ENCODE peak calls at places on chromosomes 11 and 22, in ten cellular contexts. D, M, A, L, P, U, H, T, G and Y are unnamed samples.

GRCh38 chr22:20021196-20022181 is 579 bp downstream of the TANGO2 start:
- DNase-seq in D (no peak), M (peak), A (peak), L (no peak), P (peak), U (peak), H (no peak), T (peak), G (no peak), Y (peak)

GRCh38 chr11:57775474-57775873 is 13.9 kb downstream of the CTNND1 start:
- DNase-seq in D (no peak), M (no peak), A (no peak), L (no peak), P (no peak), U (no peak), H (no peak), T (no peak), G (no peak), Y (no peak)

GRCh38 chr11:30788849-30789248 is 202.7 kb upstream of the MPPED2 start:
- DNase-seq in D (no peak), M (no peak), A (no peak), L (no peak), P (no peak), U (no peak), H (no peak), T (no peak), G (no peak), Y (no peak)

GRCh38 chr22:25876871-25877270 is 134.9 kb downstream of the MYO18B start:
- DNase-seq in D (no peak), M (no peak), A (no peak), L (no peak), P (no peak), U (no peak), H (no peak), T (no peak), G (no peak), Y (no peak)

GRCh38 chr11:1838077-1838425 is 730 bp upstream of the TNNI2 start:
- DNase-seq in D (no peak), M (peak), A (no peak), L (no peak), P (no peak), U (no peak), H (no peak), T (no peak), G (no peak), Y (no peak)

GRCh38 chr22:49971232-49972162 is 10.9 kb downstream of the PIM3 start:
- DNase-seq in D (peak), M (peak), A (peak), L (no peak), P (peak), U (no peak), H (no peak), T (peak), G (no peak), Y (peak)

GRCh38 chr11:120512727-120513435 is 1.3 kb downstream of the GRIK4 start:
- DNase-seq in D (peak), M (no peak), A (no peak), L (no peak), P (no peak), U (no peak), H (no peak), T (no peak), G (no peak), Y (no peak)

GRCh38 chr11:62922653-62923371 is 1.6 kb upstream of the CHRM1 start:
- DNase-seq in D (no peak), M (no peak), A (no peak), L (peak), P (peak), U (no peak), H (peak), T (no peak), G (no peak), Y (no peak)

GRCh38 chr11:32870676-32871075 is 21.9 kb upstream of the QSER1 start:
- DNase-seq in D (no peak), M (no peak), A (no peak), L (peak), P (peak), U (no peak), H (no peak), T (no peak), G (no peak), Y (no peak)

GRCh38 chr11:133227674-133228111 is 304.6 kb downstream of the OPCML start:
- DNase-seq in D (no peak), M (no peak), A (no peak), L (peak), P (no peak), U (no peak), H (no peak), T (no peak), G (no peak), Y (no peak)

GRCh38 chr11:10208045-10208674 is 85.9 kb downstream of the SBF2 start:
- DNase-seq in D (no peak), M (no peak), A (peak), L (peak), P (no peak), U (peak), H (peak), T (no peak), G (no peak), Y (no peak)

GRCh38 chr22:21753374-21754111 is 17.9 kb upstream of the YPEL1 start:
- DNase-seq in D (no peak), M (no peak), A (no peak), L (no peak), P (no peak), U (no peak), H (no peak), T (no peak), G (no peak), Y (no peak)

GRCh38 chr11:80587906-80588305 is 1147.1 kb upstream of the TENM4 start:
- DNase-seq in D (no peak), M (no peak), A (no peak), L (no peak), P (no peak), U (no peak), H (no peak), T (no peak), G (no peak), Y (no peak)

GRCh38 chr22:31248138-31248745 is 36.1 kb downstream of the LIMK2 start:
- DNase-seq in D (peak), M (peak), A (peak), L (peak), P (peak), U (peak), H (no peak), T (peak), G (no peak), Y (peak)

GRCh38 chr11:123654566-123655081 is at the start of gene SCN3B:
- DNase-seq in D (peak), M (peak), A (peak), L (peak), P (peak), U (peak), H (peak), T (peak), G (no peak), Y (peak)

GRCh38 chr11:34044664-34045485 is 6.7 kb upstream of the CAPRIN1 start:
- DNase-seq in D (no peak), M (peak), A (peak), L (peak), P (peak), U (peak), H (no peak), T (no peak), G (no peak), Y (peak)

GRCh38 chr11:17415523-17416104 is 27.2 kb upstream of the KCNJ11 start:
- DNase-seq in D (no peak), M (peak), A (no peak), L (no peak), P (no peak), U (no peak), H (no peak), T (peak), G (no peak), Y (no peak)

GRCh38 chr11:69488543-69488940 is 7.1 kb downstream of the LINC01488 start:
- DNase-seq in D (no peak), M (no peak), A (no peak), L (no peak), P (no peak), U (no peak), H (no peak), T (peak), G (no peak), Y (peak)

GRCh38 chr22:48849513-48849912 is 978.2 kb downstream of the BRD1 start:
- DNase-seq in D (no peak), M (no peak), A (no peak), L (no peak), P (no peak), U (no peak), H (no peak), T (no peak), G (no peak), Y (no peak)

GRCh38 chr11:8234910-8235309 is 28.8 kb downstream of the LMO1 start:
- DNase-seq in D (no peak), M (no peak), A (no peak), L (no peak), P (no peak), U (no peak), H (no peak), T (no peak), G (no peak), Y (no peak)

GRCh38 chr11:96061730-96062524 is 138.0 kb upstream of the MTMR2 start:
- DNase-seq in D (no peak), M (no peak), A (no peak), L (no peak), P (no peak), U (peak), H (no peak), T (no peak), G (no peak), Y (no peak)

GRCh38 chr11:33684003-33684715 is 16.5 kb downstream of the C11orf91 start:
- DNase-seq in D (no peak), M (no peak), A (no peak), L (no peak), P (no peak), U (no peak), H (no peak), T (no peak), G (no peak), Y (no peak)

GRCh38 chr11:89487016-89487415 is 4.2 kb downstream of the NOX4 start:
- DNase-seq in D (no peak), M (no peak), A (no peak), L (peak), P (no peak), U (peak), H (no peak), T (no peak), G (no peak), Y (no peak)

GRCh38 chr11:121035823-121036222 is 11.9 kb downstream of the TBCEL start:
- DNase-seq in D (no peak), M (no peak), A (no peak), L (no peak), P (no peak), U (no peak), H (no peak), T (no peak), G (no peak), Y (no peak)

GRCh38 chr11:65414776-65415498 is 7.7 kb upstream of the NEAT1 start:
- DNase-seq in D (peak), M (no peak), A (no peak), L (no peak), P (no peak), U (peak), H (no peak), T (peak), G (no peak), Y (peak)

GRCh38 chr11:76628408-76628947 is 42.1 kb downstream of the LRRC32 start:
- DNase-seq in D (no peak), M (no peak), A (no peak), L (no peak), P (no peak), U (no peak), H (peak), T (no peak), G (no peak), Y (no peak)

GRCh38 chr11:11407738-11408084 is 54.7 kb upstream of the CSNK2A3 start:
- DNase-seq in D (no peak), M (no peak), A (no peak), L (no peak), P (no peak), U (no peak), H (no peak), T (no peak), G (no peak), Y (peak)

GRCh38 chr22:44391481-44392445 is 79.0 kb upstream of the SHISAL1 start:
- DNase-seq in D (peak), M (peak), A (no peak), L (peak), P (peak), U (no peak), H (no peak), T (peak), G (no peak), Y (no peak)

GRCh38 chr11:73553266-73553665 is 44.6 kb downstream of the FAM168A start:
- DNase-seq in D (no peak), M (no peak), A (no peak), L (no peak), P (no peak), U (peak), H (no peak), T (no peak), G (no peak), Y (no peak)

GRCh38 chr11:74171630-74172465 is 759 bp downstream of the PPME1 start:
- DNase-seq in D (no peak), M (no peak), A (peak), L (peak), P (no peak), U (no peak), H (no peak), T (no peak), G (no peak), Y (no peak)

GRCh38 chr22:35537252-35537651 is 3.4 kb upstream of the RASD2 start:
- DNase-seq in D (no peak), M (no peak), A (no peak), L (no peak), P (no peak), U (no peak), H (no peak), T (no peak), G (no peak), Y (no peak)

GRCh38 chr11:68065841-68066240 is 27.0 kb downstream of the TCIRG1 start:
- DNase-seq in D (no peak), M (no peak), A (no peak), L (no peak), P (no peak), U (no peak), H (no peak), T (no peak), G (no peak), Y (no peak)

GRCh38 chr11:16820324-16821092 is 82.1 kb downstream of the C11orf58 start:
- DNase-seq in D (peak), M (peak), A (peak), L (peak), P (peak), U (peak), H (peak), T (peak), G (peak), Y (peak)

GRCh38 chr11:128757886-128758612 is 64.2 kb downstream of the FLI1 start:
- DNase-seq in D (no peak), M (no peak), A (no peak), L (no peak), P (no peak), U (no peak), H (peak), T (no peak), G (no peak), Y (no peak)

GRCh38 chr22:27533105-27533504 is 268.5 kb downstream of the MN1 start:
- DNase-seq in D (no peak), M (no peak), A (no peak), L (no peak), P (no peak), U (no peak), H (no peak), T (no peak), G (no peak), Y (no peak)

GRCh38 chr11:88357323-88358039 is 19.9 kb upstream of the CTSC start:
- DNase-seq in D (no peak), M (no peak), A (peak), L (no peak), P (no peak), U (peak), H (peak), T (no peak), G (no peak), Y (no peak)

GRCh38 chr22:22720201-22720723 is 75.8 kb downstream of the GGTLC2 start:
- DNase-seq in D (no peak), M (no peak), A (peak), L (peak), P (peak), U (peak), H (peak), T (no peak), G (no peak), Y (no peak)

GRCh38 chr22:20014526-20015186 is 2.0 kb downstream of the ARVCF start:
- DNase-seq in D (no peak), M (peak), A (no peak), L (no peak), P (no peak), U (no peak), H (no peak), T (no peak), G (no peak), Y (peak)

GRCh38 chr11:69654001-69654659 is 13.2 kb downstream of the CCND1 start:
- DNase-seq in D (no peak), M (no peak), A (no peak), L (no peak), P (no peak), U (no peak), H (no peak), T (no peak), G (no peak), Y (peak)

GRCh38 chr11:76672431-76673163 is 2.0 kb upstream of the LRRC32 start:
- DNase-seq in D (no peak), M (no peak), A (no peak), L (no peak), P (no peak), U (no peak), H (peak), T (no peak), G (no peak), Y (no peak)

DNA sequence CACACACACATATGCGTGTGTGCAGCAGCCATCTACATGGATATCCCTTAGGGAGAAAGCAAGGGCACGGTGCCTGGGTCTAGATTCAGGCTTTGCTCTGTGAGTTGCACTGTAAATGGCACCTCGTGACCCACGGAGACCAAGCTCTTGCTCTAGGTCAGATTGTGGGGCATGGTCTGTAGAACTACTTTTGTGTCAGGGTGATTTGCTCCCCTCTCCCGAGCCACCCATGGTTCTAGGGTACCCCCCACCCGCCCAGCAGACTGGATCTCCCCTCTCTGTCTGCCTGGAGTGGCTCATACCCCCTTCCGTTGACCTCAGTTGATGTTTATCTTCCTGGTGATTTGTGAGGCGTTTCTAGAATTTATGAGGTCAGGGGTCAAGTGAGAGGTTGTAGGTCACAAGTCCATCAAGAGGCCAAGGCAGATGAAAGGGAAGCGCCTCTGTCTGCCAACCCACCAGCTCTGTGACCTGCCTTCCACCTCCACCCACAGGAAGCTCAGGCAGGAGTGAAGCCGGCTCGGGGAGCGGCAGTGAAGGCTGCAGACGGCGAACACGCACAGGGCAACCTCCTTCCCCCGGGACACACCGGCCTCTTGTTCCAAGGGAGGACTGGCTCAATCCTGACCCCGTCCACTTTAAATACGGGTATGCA is 76.2 kb upstream of the TTLL12 start:
- DNase-seq in D (peak), M (no peak), A (peak), L (no peak), P (no peak), U (no peak), H (peak), T (peak), G (no peak), Y (peak)
- H3K4me3 ChIP-seq in D (no peak), M (no peak), A (no peak), L (no peak), P (no peak), U (no peak), H (peak), T (peak), G (no peak), Y (no peak)

GRCh38 chr11:61160487-61161189 is 588 bp downstream of the VPS37C start:
- DNase-seq in D (no peak), M (no peak), A (no peak), L (peak), P (peak), U (no peak), H (no peak), T (no peak), G (no peak), Y (no peak)

GRCh38 chr11:61157743-61158142 is 3.5 kb downstream of the VPS37C start:
- DNase-seq in D (no peak), M (peak), A (no peak), L (peak), P (no peak), U (no peak), H (no peak), T (no peak), G (no peak), Y (no peak)

GRCh38 chr11:61161190-61162091 is at the start of gene VPS37C:
- DNase-seq in D (peak), M (peak), A (peak), L (peak), P (peak), U (peak), H (peak), T (peak), G (peak), Y (peak)

GRCh38 chr11:61162092-61162935 is 1.1 kb upstream of the VPS37C start:
- DNase-seq in D (no peak), M (no peak), A (peak), L (peak), P (peak), U (peak), H (no peak), T (no peak), G (no peak), Y (no peak)

DNA sequence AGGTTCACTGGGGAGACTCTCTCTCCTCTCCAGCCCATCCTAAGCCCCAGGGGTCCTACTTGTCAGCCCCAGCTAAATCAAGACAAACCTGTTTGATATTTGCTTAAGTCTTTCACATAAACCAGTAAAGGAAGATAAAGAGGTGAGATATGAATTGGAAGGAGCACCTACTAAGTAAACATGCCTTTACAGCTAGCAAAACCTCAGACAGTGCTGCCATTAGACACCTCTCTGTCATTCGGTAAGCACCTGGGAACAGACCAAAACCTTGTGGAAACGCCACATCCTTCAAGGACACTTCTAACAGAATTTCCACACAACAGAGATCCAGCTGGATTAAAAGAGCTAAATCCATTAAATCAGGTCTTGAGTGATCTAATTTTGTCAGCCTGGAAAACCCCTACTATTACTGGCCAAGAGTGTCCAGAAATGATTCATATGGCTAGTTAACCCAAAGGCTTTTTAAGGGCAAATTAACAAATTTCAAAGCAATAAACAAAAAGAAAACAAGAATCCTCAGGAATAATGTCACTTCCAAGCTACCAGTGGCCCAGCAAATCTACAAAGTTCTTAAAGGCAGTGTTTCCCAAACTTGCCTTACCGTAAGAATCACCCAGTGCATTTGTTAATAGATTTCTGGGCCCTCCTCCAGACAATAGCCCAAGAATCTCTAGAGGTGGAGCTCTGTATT is 2.4 kb downstream of the VPS37C start:
- DNase-seq in D (no peak), M (peak), A (peak), L (peak), P (no peak), U (peak), H (no peak), T (no peak), G (no peak), Y (no peak)
- H3K4me3 ChIP-seq in D (no peak), M (no peak), A (no peak), L (no peak), P (no peak), U (peak), H (no peak), T (no peak), G (no peak), Y (no peak)

GRCh38 chr11:60951611-60951908 is 416 bp downstream of the SLC15A3 start:
- DNase-seq in D (no peak), M (no peak), A (no peak), L (peak), P (no peak), U (no peak), H (no peak), T (no peak), G (no peak), Y (no peak)
- H3K4me3 ChIP-seq in D (peak), M (peak), A (peak), L (no peak), P (no peak), U (peak), H (peak), T (peak), G (peak), Y (peak)

GRCh38 chr11:132111781-132112380 is 741.5 kb downstream of the NTM start:
- DNase-seq in D (no peak), M (no peak), A (peak), L (peak), P (no peak), U (peak), H (no peak), T (no peak), G (no peak), Y (no peak)
- H3K4me3 ChIP-seq in D (no peak), M (no peak), A (no peak), L (no peak), P (no peak), U (no peak), H (no peak), T (no peak), G (no peak), Y (no peak)